ENCODE peak calls at places on chromosomes 6 and 20, in four cellular contexts. T is effector memory CD8-positive, alpha-beta T cell; P is natural killer cell; R is activated T-helper 17 cell treated with anti-CD3 and anti-CD28 coated beads, Interleukin-2, amount 50 U/mL, for 72 hours. U is an unnamed sample.

GRCh38 chr6:156877126-156877863 is 100.1 kb downstream of the ARID1B start:
- ATAC-seq in R (no peak), T (no peak), P (no peak), U (no peak)

GRCh38 chr6:56649782-56650181 is 7.1 kb upstream of the DST start:
- ATAC-seq in P (no peak), R (no peak), T (no peak), U (no peak)

GRCh38 chr20:53581444-53582311 is 12.0 kb downstream of the ZNF217 start:
- ATAC-seq in R (no peak), P (no peak), T (peak; percentile 13), U (no peak)

GRCh38 chr6:118603372-118603771 is 48.0 kb downstream of the CEP85L start:
- ATAC-seq in P (no peak), R (no peak), T (no peak), U (no peak)

GRCh38 chr6:84752118-84752850 is 12.1 kb downstream of the TBX18 start:
- ATAC-seq in R (no peak), T (no peak), P (no peak), U (no peak)

GRCh38 chr20:55054443-55054842 is 579.0 kb downstream of the DOK5 start:
- ATAC-seq in P (no peak), R (no peak), T (no peak), U (no peak)

GRCh38 chr20:20711413-20711812 is 1.0 kb downstream of the RALGAPA2 start:
- ATAC-seq in R (no peak), P (no peak), T (peak; percentile 12), U (no peak)

GRCh38 chr6:89581669-89582068 is 56.9 kb downstream of the LYRM2 start:
- ATAC-seq in P (no peak), T (no peak), R (no peak), U (no peak)

GRCh38 chr6:157386454-157386853 is 5.5 kb downstream of the ZDHHC14 start:
- ATAC-seq in T (no peak), P (no peak), R (no peak), U (no peak)

GRCh38 chr20:59253325-59253724 is 47.1 kb upstream of the EDN3 start:
- ATAC-seq in R (peak; percentile 60), P (peak; percentile 45), T (peak; percentile 71), U (no peak)

GRCh38 chr6:50185006-50185405 is 135.3 kb upstream of the DEFB112 start:
- ATAC-seq in R (no peak), P (no peak), T (no peak), U (no peak)

GRCh38 chr20:50149481-50150254 is 3.9 kb downstream of the PEDS1 start:
- ATAC-seq in P (no peak), R (no peak), T (no peak), U (no peak)

GRCh38 chr6:46220351-46221220 is 49.8 kb upstream of the ENPP5 start:
- ATAC-seq in P (no peak), T (no peak), R (peak; percentile 70), U (peak; percentile 85)

GRCh38 chr6:105879902-105880547 is 206.1 kb upstream of the PRDM1 start:
- ATAC-seq in P (peak; percentile 59), T (peak; percentile 64), R (peak; percentile 92), U (peak; percentile 82)

U was measured in stimulated activated memory B cell treated with anti-CD40 and anti-IgM and Interleukin-4, amounts not matched to agents 10 μg/mL and 1 μg/mL and 100 μg/mL, for 72 hours.